ENCODE peak calls at places on chromosome 20, in seven cellular contexts. E is RWPE1; M is GM20000; Z is ureter; G is heart left ventricle; J is psoas muscle; N is stimulated activated CD4-positive, alpha-beta T cell treated with anti-CD3 and anti-CD28 coated beads, Interleukin-4, amount 100 ng/mL, for 24 hours. Q is an unnamed sample.

GRCh38 chr20:57476073-57476526 is 48.8 kb downstream of the CTCFL start:
- DNase-seq in Z (no peak), E (no peak), M (no peak), J (no peak), G (no peak), N (no peak), Q (peak)

GRCh38 chr20:19371112-19371511 is 158.7 kb downstream of the SLC24A3 start:
- DNase-seq in E (no peak), M (no peak), G (no peak), N (no peak), J (no peak), Z (no peak), Q (no peak)

GRCh38 chr20:14948416-14948815 is 611.0 kb upstream of the FLRT3 start:
- DNase-seq in Z (no peak), M (no peak), N (no peak), E (no peak), J (no peak), G (no peak), Q (no peak)

GRCh38 chr20:17733781-17734304 is 34.1 kb downstream of the BANF2 start:
- DNase-seq in J (no peak), Z (no peak), E (no peak), G (no peak), M (no peak), N (no peak), Q (no peak)

GRCh38 chr20:59837623-59838394 is 95.6 kb downstream of the SYCP2 start:
- DNase-seq in J (no peak), E (no peak), Z (no peak), N (no peak), M (peak), G (no peak), Q (no peak)

GRCh38 chr20:416950-417800 is 9.1 kb downstream of the RBCK1 start:
- DNase-seq in J (no peak), E (no peak), N (no peak), G (no peak), Z (no peak), M (no peak), Q (no peak)

GRCh38 chr20:2141592-2142575 is 40.3 kb downstream of the STK35 start:
- DNase-seq in G (no peak), E (no peak), Z (no peak), M (no peak), J (no peak), N (no peak), Q (no peak)

GRCh38 chr20:50034567-50035170 is 51.9 kb downstream of the SNAI1 start:
- DNase-seq in M (no peak), Z (no peak), E (peak), G (peak), N (no peak), J (no peak), Q (no peak)

GRCh38 chr20:52422574-52423463 is 231.2 kb upstream of the ZFP64 start:
- DNase-seq in Z (no peak), E (no peak), J (no peak), G (no peak), N (no peak), M (no peak), Q (no peak)

GRCh38 chr20:21520702-21521595 is 7.1 kb upstream of the NKX2-2 start:
- DNase-seq in E (no peak), N (no peak), G (no peak), J (no peak), M (peak), Z (no peak), Q (no peak)

GRCh38 chr20:45944151-45944964 is 9.9 kb downstream of the PCIF1 start:
- DNase-seq in J (no peak), N (no peak), E (peak), G (no peak), M (no peak), Z (no peak), Q (no peak)

GRCh38 chr20:10090588-10091166 is 55.9 kb downstream of the ANKEF1 start:
- DNase-seq in Z (peak), J (peak), M (peak), N (peak), G (peak), E (peak), Q (peak)

GRCh38 chr20:12677925-12678324 is 330.8 kb upstream of the SPTLC3 start:
- DNase-seq in G (no peak), Z (no peak), N (no peak), M (no peak), E (no peak), J (no peak), Q (no peak)

GRCh38 chr20:44747166-44748004 is 1.7 kb downstream of the KCNK15 start:
- DNase-seq in M (peak), J (peak), Z (peak), G (peak), N (peak), E (peak), Q (no peak)

GRCh38 chr20:55668659-55669058 is 336.7 kb downstream of the CBLN4 start:
- DNase-seq in Z (no peak), M (no peak), G (no peak), N (no peak), E (no peak), J (no peak), Q (no peak)

GRCh38 chr20:11445891-11446290 is 471.8 kb upstream of the BTBD3 start:
- DNase-seq in Z (no peak), M (no peak), J (no peak), E (no peak), G (no peak), N (no peak), Q (no peak)

GRCh38 chr20:577167-577791 is 32.8 kb downstream of the TCF15 start:
- DNase-seq in N (no peak), J (no peak), M (no peak), Z (no peak), E (no peak), G (no peak), Q (no peak)

GRCh38 chr20:63771046-63771707 is 31.6 kb downstream of the SLC2A4RG start:
- DNase-seq in M (no peak), N (no peak), E (no peak), G (peak), Z (no peak), J (no peak), Q (no peak)

GRCh38 chr20:38111366-38112232 is 53.5 kb downstream of the TGM2 start:
- DNase-seq in M (no peak), E (no peak), Z (no peak), J (no peak), G (no peak), N (no peak), Q (no peak)

GRCh38 chr20:1391640-1392442 is 1.0 kb downstream of the FKBP1A start:
- DNase-seq in Z (peak), J (no peak), E (no peak), N (no peak), G (no peak), M (no peak), Q (no peak)

GRCh38 chr20:49700411-49701185 is 13.1 kb downstream of the B4GALT5 start:
- DNase-seq in Z (no peak), J (no peak), N (no peak), M (no peak), G (no peak), E (peak), Q (no peak)

GRCh38 chr20:25695532-25696383 is 895 bp downstream of the ZNF337 start:
- DNase-seq in J (no peak), N (peak), M (no peak), G (peak), E (peak), Z (no peak), Q (no peak)

GRCh38 chr20:33674294-33675126 is at the start of gene NECAB3:
- DNase-seq in G (peak), Z (no peak), M (peak), J (peak), E (peak), N (peak), Q (peak)

GRCh38 chr20:54980321-54980960 is 505.0 kb downstream of the DOK5 start:
- DNase-seq in G (no peak), Z (no peak), N (no peak), J (no peak), E (peak), M (no peak), Q (no peak)

GRCh38 chr20:2576317-2576727 is 39.9 kb downstream of the TMC2 start:
- DNase-seq in N (no peak), Z (no peak), J (no peak), G (no peak), E (no peak), M (no peak), Q (no peak)

GRCh38 chr20:37992802-37993538 is 40.3 kb downstream of the TTI1 start:
- DNase-seq in J (peak), Z (peak), E (peak), N (peak), G (peak), M (peak), Q (no peak)

GRCh38 chr20:4171538-4172116 is 156.3 kb upstream of the RNF24 start:
- DNase-seq in M (no peak), J (no peak), Z (no peak), G (no peak), N (no peak), E (no peak), Q (no peak)

GRCh38 chr20:21677261-21677660 is 28.2 kb upstream of the PAX1 start:
- DNase-seq in N (no peak), M (no peak), G (no peak), E (no peak), J (no peak), Z (no peak), Q (no peak)

GRCh38 chr20:10861086-10861485 is 187.3 kb upstream of the JAG1 start:
- DNase-seq in J (no peak), N (no peak), M (no peak), G (no peak), Z (no peak), E (peak), Q (no peak)

GRCh38 chr20:57714409-57715267 is 4.8 kb upstream of the PMEPA1 start:
- DNase-seq in G (no peak), E (peak), J (no peak), N (no peak), Z (no peak), M (no peak), Q (no peak)

GRCh38 chr20:20409326-20409725 is 41.4 kb downstream of the INSM1 start:
- DNase-seq in M (no peak), J (no peak), Z (no peak), E (no peak), N (no peak), G (no peak), Q (no peak)

GRCh38 chr20:41001497-41001896 is 27.1 kb upstream of the TOP1 start:
- DNase-seq in J (no peak), M (no peak), Z (no peak), G (no peak), N (no peak), E (no peak), Q (no peak)

Q was measured in right lobe of liver.